ENCODE peak calls at places on chromosomes 16 and 17, in nine cellular contexts. One of them, this sample, is unnamed.

GRCh38 chr16:11857161-11857560 is 5.8 kb upstream of the RSL1D1 start:
- DNase-seq in NCI-H2171 treated with DMSO at 0.1 percent for 48 hours: no peak
- DNase-seq in CD8-positive, alpha-beta memory T cell: no peak
- DNase-seq in glomerular endothelial cell: no peak
- DNase-seq in A549: no peak
- DNase-seq in hypothalamus: no peak
- DNase-seq in GM23248: peak
- DNase-seq in LoVo: no peak
- DNase-seq in activated CD8-positive, alpha-beta memory T cell treated with anti-CD3 and anti-CD28 coated beads, Interleukin-2, amount 50 U/mL, for 48 hours: no peak
- DNase-seq in this sample: no peak

GRCh38 chr17:31605761-31606160 is 214.3 kb downstream of the RAB11FIP4 start:
- DNase-seq in NCI-H2171 treated with DMSO at 0.1 percent for 48 hours: no peak
- DNase-seq in CD8-positive, alpha-beta memory T cell: no peak
- DNase-seq in glomerular endothelial cell: no peak
- DNase-seq in A549: no peak
- DNase-seq in hypothalamus: no peak
- DNase-seq in GM23248: no peak
- DNase-seq in LoVo: no peak
- DNase-seq in activated CD8-positive, alpha-beta memory T cell treated with anti-CD3 and anti-CD28 coated beads, Interleukin-2, amount 50 U/mL, for 48 hours: no peak
- DNase-seq in this sample: no peak

GRCh38 chr17:46720408-46720807 is 98.1 kb downstream of the WNT3 start:
- DNase-seq in NCI-H2171 treated with DMSO at 0.1 percent for 48 hours: no peak
- DNase-seq in CD8-positive, alpha-beta memory T cell: no peak
- DNase-seq in glomerular endothelial cell: no peak
- DNase-seq in A549: no peak
- DNase-seq in hypothalamus: no peak
- DNase-seq in GM23248: no peak
- DNase-seq in LoVo: no peak
- DNase-seq in activated CD8-positive, alpha-beta memory T cell treated with anti-CD3 and anti-CD28 coated beads, Interleukin-2, amount 50 U/mL, for 48 hours: no peak
- DNase-seq in this sample: no peak

GRCh38 chr17:66450857-66451158 is 148.4 kb downstream of the PRKCA start:
- DNase-seq in NCI-H2171 treated with DMSO at 0.1 percent for 48 hours: no peak
- DNase-seq in CD8-positive, alpha-beta memory T cell: no peak
- DNase-seq in glomerular endothelial cell: no peak
- DNase-seq in A549: no peak
- DNase-seq in hypothalamus: no peak
- DNase-seq in GM23248: no peak
- DNase-seq in LoVo: no peak
- DNase-seq in activated CD8-positive, alpha-beta memory T cell treated with anti-CD3 and anti-CD28 coated beads, Interleukin-2, amount 50 U/mL, for 48 hours: no peak
- DNase-seq in this sample: no peak

GRCh38 chr17:18141210-18141803 is 32.8 kb downstream of the MYO15A start:
- DNase-seq in NCI-H2171 treated with DMSO at 0.1 percent for 48 hours: peak
- DNase-seq in CD8-positive, alpha-beta memory T cell: no peak
- DNase-seq in glomerular endothelial cell: no peak
- DNase-seq in A549: peak
- DNase-seq in hypothalamus: no peak
- DNase-seq in GM23248: peak
- DNase-seq in LoVo: peak
- DNase-seq in activated CD8-positive, alpha-beta memory T cell treated with anti-CD3 and anti-CD28 coated beads, Interleukin-2, amount 50 U/mL, for 48 hours: no peak
- DNase-seq in this sample: no peak

GRCh38 chr17:81040791-81041337 is 5.9 kb downstream of the BAIAP2 start:
- DNase-seq in NCI-H2171 treated with DMSO at 0.1 percent for 48 hours: no peak
- DNase-seq in CD8-positive, alpha-beta memory T cell: no peak
- DNase-seq in glomerular endothelial cell: no peak
- DNase-seq in A549: peak
- DNase-seq in hypothalamus: no peak
- DNase-seq in GM23248: peak
- DNase-seq in LoVo: no peak
- DNase-seq in activated CD8-positive, alpha-beta memory T cell treated with anti-CD3 and anti-CD28 coated beads, Interleukin-2, amount 50 U/mL, for 48 hours: peak
- DNase-seq in this sample: no peak

GRCh38 chr16:89801800-89802199 is 14.6 kb downstream of the FANCA start:
- DNase-seq in NCI-H2171 treated with DMSO at 0.1 percent for 48 hours: peak
- DNase-seq in CD8-positive, alpha-beta memory T cell: no peak
- DNase-seq in glomerular endothelial cell: no peak
- DNase-seq in A549: no peak
- DNase-seq in hypothalamus: no peak
- DNase-seq in GM23248: no peak
- DNase-seq in LoVo: no peak
- DNase-seq in activated CD8-positive, alpha-beta memory T cell treated with anti-CD3 and anti-CD28 coated beads, Interleukin-2, amount 50 U/mL, for 48 hours: no peak
- DNase-seq in this sample: no peak

GRCh38 chr16:75820672-75821071 is 94.4 kb upstream of the CPHXL start:
- DNase-seq in NCI-H2171 treated with DMSO at 0.1 percent for 48 hours: no peak
- DNase-seq in CD8-positive, alpha-beta memory T cell: no peak
- DNase-seq in glomerular endothelial cell: no peak
- DNase-seq in A549: peak
- DNase-seq in hypothalamus: no peak
- DNase-seq in GM23248: no peak
- DNase-seq in LoVo: no peak
- DNase-seq in activated CD8-positive, alpha-beta memory T cell treated with anti-CD3 and anti-CD28 coated beads, Interleukin-2, amount 50 U/mL, for 48 hours: no peak
- DNase-seq in this sample: no peak

GRCh38 chr16:57791903-57792461 is 10.3 kb downstream of the KIFC3 start:
- DNase-seq in NCI-H2171 treated with DMSO at 0.1 percent for 48 hours: no peak
- DNase-seq in CD8-positive, alpha-beta memory T cell: no peak
- DNase-seq in glomerular endothelial cell: no peak
- DNase-seq in A549: no peak
- DNase-seq in hypothalamus: no peak
- DNase-seq in GM23248: no peak
- DNase-seq in LoVo: no peak
- DNase-seq in activated CD8-positive, alpha-beta memory T cell treated with anti-CD3 and anti-CD28 coated beads, Interleukin-2, amount 50 U/mL, for 48 hours: no peak
- DNase-seq in this sample: no peak